ENCODE peak calls at places on chromosome 13, in six cellular contexts. One of them, this sample, is unnamed.

GRCh38 chr13:99812611-99813010 is 159.0 kb downstream of the ZIC5 start:
- DNase-seq in activated CD8-positive, alpha-beta T cell treated with anti-CD3 and anti-CD28 coated beads, Interleukin-2, amount 10 ng/mL, durations not matched to agents 7 days and 5 days: no peak
- DNase-seq in pancreas: peak
- DNase-seq in NCI-H2081: no peak
- DNase-seq in aorta: no peak
- DNase-seq in EL: peak
- DNase-seq in this sample: no peak

GRCh38 chr13:26310470-26310869 is 56.5 kb downstream of the CDK8 start:
- DNase-seq in activated CD8-positive, alpha-beta T cell treated with anti-CD3 and anti-CD28 coated beads, Interleukin-2, amount 10 ng/mL, durations not matched to agents 7 days and 5 days: no peak
- DNase-seq in pancreas: no peak
- DNase-seq in NCI-H2081: no peak
- DNase-seq in aorta: no peak
- DNase-seq in EL: no peak
- DNase-seq in this sample: no peak

GRCh38 chr13:28558126-28558525 is 63.2 kb upstream of the FLT1 start:
- DNase-seq in activated CD8-positive, alpha-beta T cell treated with anti-CD3 and anti-CD28 coated beads, Interleukin-2, amount 10 ng/mL, durations not matched to agents 7 days and 5 days: no peak
- DNase-seq in pancreas: no peak
- DNase-seq in NCI-H2081: no peak
- DNase-seq in aorta: no peak
- DNase-seq in EL: peak
- DNase-seq in this sample: no peak

GRCh38 chr13:95676100-95676774 is 702 bp upstream of the DNAJC3 start:
- DNase-seq in activated CD8-positive, alpha-beta T cell treated with anti-CD3 and anti-CD28 coated beads, Interleukin-2, amount 10 ng/mL, durations not matched to agents 7 days and 5 days: peak
- DNase-seq in pancreas: no peak
- DNase-seq in NCI-H2081: peak
- DNase-seq in aorta: no peak
- DNase-seq in EL: peak
- DNase-seq in this sample: peak

GRCh38 chr13:52922961-52923360 is 74.5 kb upstream of the PCDH8 start:
- DNase-seq in activated CD8-positive, alpha-beta T cell treated with anti-CD3 and anti-CD28 coated beads, Interleukin-2, amount 10 ng/mL, durations not matched to agents 7 days and 5 days: no peak
- DNase-seq in pancreas: no peak
- DNase-seq in NCI-H2081: no peak
- DNase-seq in aorta: no peak
- DNase-seq in EL: no peak
- DNase-seq in this sample: no peak

GRCh38 chr13:57624565-57625435 is 6.7 kb upstream of the PCDH17 start:
- DNase-seq in activated CD8-positive, alpha-beta T cell treated with anti-CD3 and anti-CD28 coated beads, Interleukin-2, amount 10 ng/mL, durations not matched to agents 7 days and 5 days: peak
- DNase-seq in pancreas: peak
- DNase-seq in NCI-H2081: peak
- DNase-seq in aorta: no peak
- DNase-seq in EL: peak
- DNase-seq in this sample: peak

GRCh38 chr13:94058821-94059360 is 420.6 kb downstream of the DCT start:
- DNase-seq in activated CD8-positive, alpha-beta T cell treated with anti-CD3 and anti-CD28 coated beads, Interleukin-2, amount 10 ng/mL, durations not matched to agents 7 days and 5 days: no peak
- DNase-seq in pancreas: no peak
- DNase-seq in NCI-H2081: no peak
- DNase-seq in aorta: no peak
- DNase-seq in EL: no peak
- DNase-seq in this sample: no peak

GRCh38 chr13:109330941-109331340 is 455.4 kb downstream of the IRS2 start:
- DNase-seq in activated CD8-positive, alpha-beta T cell treated with anti-CD3 and anti-CD28 coated beads, Interleukin-2, amount 10 ng/mL, durations not matched to agents 7 days and 5 days: no peak
- DNase-seq in pancreas: no peak
- DNase-seq in NCI-H2081: no peak
- DNase-seq in aorta: no peak
- DNase-seq in EL: peak
- DNase-seq in this sample: no peak

GRCh38 chr13:44396963-44397580 is 23.4 kb downstream of the SERP2 start:
- DNase-seq in activated CD8-positive, alpha-beta T cell treated with anti-CD3 and anti-CD28 coated beads, Interleukin-2, amount 10 ng/mL, durations not matched to agents 7 days and 5 days: no peak
- DNase-seq in pancreas: no peak
- DNase-seq in NCI-H2081: no peak
- DNase-seq in aorta: no peak
- DNase-seq in EL: peak
- DNase-seq in this sample: no peak

GRCh38 chr13:94602467-94602866 is 810 bp downstream of the GPR180 start:
- DNase-seq in activated CD8-positive, alpha-beta T cell treated with anti-CD3 and anti-CD28 coated beads, Interleukin-2, amount 10 ng/mL, durations not matched to agents 7 days and 5 days: no peak
- DNase-seq in pancreas: no peak
- DNase-seq in NCI-H2081: no peak
- DNase-seq in aorta: no peak
- DNase-seq in EL: no peak
- DNase-seq in this sample: no peak

GRCh38 chr13:48731957-48732569 is 78.3 kb downstream of the CYSLTR2 start:
- DNase-seq in activated CD8-positive, alpha-beta T cell treated with anti-CD3 and anti-CD28 coated beads, Interleukin-2, amount 10 ng/mL, durations not matched to agents 7 days and 5 days: peak
- DNase-seq in pancreas: peak
- DNase-seq in NCI-H2081: peak
- DNase-seq in aorta: peak
- DNase-seq in EL: peak
- DNase-seq in this sample: no peak

GRCh38 chr13:73767747-73768315 is 366.4 kb downstream of the KLF12 start:
- DNase-seq in activated CD8-positive, alpha-beta T cell treated with anti-CD3 and anti-CD28 coated beads, Interleukin-2, amount 10 ng/mL, durations not matched to agents 7 days and 5 days: peak
- DNase-seq in pancreas: no peak
- DNase-seq in NCI-H2081: no peak
- DNase-seq in aorta: no peak
- DNase-seq in EL: no peak
- DNase-seq in this sample: no peak

GRCh38 chr13:111881700-111882099 is 185.2 kb upstream of the SOX1 start:
- DNase-seq in activated CD8-positive, alpha-beta T cell treated with anti-CD3 and anti-CD28 coated beads, Interleukin-2, amount 10 ng/mL, durations not matched to agents 7 days and 5 days: no peak
- DNase-seq in pancreas: no peak
- DNase-seq in NCI-H2081: no peak
- DNase-seq in aorta: no peak
- DNase-seq in EL: no peak
- DNase-seq in this sample: no peak

GRCh38 chr13:60407095-60407494 is 10.1 kb downstream of the TDRD3 start:
- DNase-seq in activated CD8-positive, alpha-beta T cell treated with anti-CD3 and anti-CD28 coated beads, Interleukin-2, amount 10 ng/mL, durations not matched to agents 7 days and 5 days: no peak
- DNase-seq in pancreas: no peak
- DNase-seq in NCI-H2081: no peak
- DNase-seq in aorta: no peak
- DNase-seq in EL: no peak
- DNase-seq in this sample: no peak

This sample was measured in COR-L47.